ENCODE peak calls at places on chromosomes 3 and 15, in seven cellular contexts. One of them, this sample, is unnamed.

GRCh38 chr3:63961891-63962290 is 49.7 kb upstream of the SCAANT1 start:
- DNase-seq in GM13976: no peak
- DNase-seq in psoas muscle: no peak
- DNase-seq in Daoy: no peak
- DNase-seq in HFF-Myc: no peak
- DNase-seq in NCI-H510A treated with DMSO at 0.1 percent for 48 hours: peak
- DNase-seq in NCI-H446: no peak
- DNase-seq in this sample: no peak

GRCh38 chr3:149375164-149375823 is 2.2 kb downstream of the TM4SF1 start:
- DNase-seq in NCI-H446: no peak
- DNase-seq in GM13976: no peak
- DNase-seq in Daoy: peak
- DNase-seq in psoas muscle: no peak
- DNase-seq in HFF-Myc: no peak
- DNase-seq in NCI-H510A treated with DMSO at 0.1 percent for 48 hours: no peak
- DNase-seq in this sample: no peak

GRCh38 chr15:29612701-29613100 is 209.6 kb downstream of the TJP1 start:
- DNase-seq in Daoy: peak
- DNase-seq in NCI-H510A treated with DMSO at 0.1 percent for 48 hours: no peak
- DNase-seq in GM13976: no peak
- DNase-seq in NCI-H446: no peak
- DNase-seq in HFF-Myc: no peak
- DNase-seq in psoas muscle: no peak
- DNase-seq in this sample: no peak

GRCh38 chr3:73504255-73504654 is 120.5 kb downstream of the PDZRN3 start:
- DNase-seq in GM13976: no peak
- DNase-seq in Daoy: no peak
- DNase-seq in NCI-H510A treated with DMSO at 0.1 percent for 48 hours: peak
- DNase-seq in NCI-H446: no peak
- DNase-seq in psoas muscle: no peak
- DNase-seq in HFF-Myc: no peak
- DNase-seq in this sample: no peak

GRCh38 chr15:57751177-57751800 is 44.8 kb downstream of the POLR2M start:
- DNase-seq in psoas muscle: no peak
- DNase-seq in HFF-Myc: peak
- DNase-seq in NCI-H510A treated with DMSO at 0.1 percent for 48 hours: peak
- DNase-seq in Daoy: peak
- DNase-seq in GM13976: peak
- DNase-seq in NCI-H446: no peak
- DNase-seq in this sample: no peak

GRCh38 chr15:55916666-55917409 is 76.6 kb downstream of the NEDD4 start:
- DNase-seq in GM13976: no peak
- DNase-seq in Daoy: peak
- DNase-seq in NCI-H446: no peak
- DNase-seq in psoas muscle: no peak
- DNase-seq in NCI-H510A treated with DMSO at 0.1 percent for 48 hours: no peak
- DNase-seq in HFF-Myc: peak
- DNase-seq in this sample: no peak

GRCh38 chr15:41868321-41868720 is 25.5 kb downstream of the SPTBN5 start:
- DNase-seq in HFF-Myc: no peak
- DNase-seq in Daoy: no peak
- DNase-seq in NCI-H446: no peak
- DNase-seq in psoas muscle: no peak
- DNase-seq in NCI-H510A treated with DMSO at 0.1 percent for 48 hours: no peak
- DNase-seq in GM13976: no peak
- DNase-seq in this sample: no peak

GRCh38 chr15:66786222-66786621 is 84.2 kb downstream of the SMAD6 start:
- DNase-seq in NCI-H446: no peak
- DNase-seq in NCI-H510A treated with DMSO at 0.1 percent for 48 hours: no peak
- DNase-seq in psoas muscle: no peak
- DNase-seq in GM13976: no peak
- DNase-seq in Daoy: no peak
- DNase-seq in HFF-Myc: no peak
- DNase-seq in this sample: no peak

GRCh38 chr15:77749236-77749997 is 116.7 kb upstream of the LINGO1 start:
- DNase-seq in HFF-Myc: no peak
- DNase-seq in GM13976: no peak
- DNase-seq in psoas muscle: no peak
- DNase-seq in Daoy: no peak
- DNase-seq in NCI-H446: no peak
- DNase-seq in NCI-H510A treated with DMSO at 0.1 percent for 48 hours: no peak
- DNase-seq in this sample: no peak

This sample was measured in activated gamma-delta T cell.